ENCODE peak calls at places on chromosome X, in four cellular contexts. One of them, this sample, is unnamed.

GRCh38 chrX:71859637-71860036 is 51.0 kb upstream of the NHSL2 start:
- DNase-seq in testis: peak; percentile 42
- DNase-seq in fibroblast of pulmonary artery: peak; percentile 44
- DNase-seq in choroid plexus epithelial cell: peak; percentile 49
- DNase-seq in this sample: peak; percentile 33

GRCh38 chrX:10052906-10053625 is 85.9 kb downstream of the CLDN34 start:
- DNase-seq in testis: no peak
- DNase-seq in fibroblast of pulmonary artery: no peak
- DNase-seq in choroid plexus epithelial cell: no peak
- DNase-seq in this sample: no peak

GRCh38 chrX:38803609-38804480 is 2.6 kb downstream of the MID1IP1 start:
- DNase-seq in testis: peak; percentile 87
- DNase-seq in fibroblast of pulmonary artery: peak; percentile 68
- DNase-seq in choroid plexus epithelial cell: peak; percentile 51
- DNase-seq in this sample: peak; percentile 80

GRCh38 chrX:6228720-6229119 is at the start of gene NLGN4X:
- DNase-seq in testis: no peak
- DNase-seq in fibroblast of pulmonary artery: no peak
- DNase-seq in choroid plexus epithelial cell: no peak
- DNase-seq in this sample: no peak

GRCh38 chrX:20252392-20253231 is 14.1 kb downstream of the RPS6KA3 start:
- DNase-seq in testis: peak; percentile 57
- DNase-seq in fibroblast of pulmonary artery: peak; percentile 62
- DNase-seq in choroid plexus epithelial cell: peak; percentile 67
- DNase-seq in this sample: peak; percentile 51

GRCh38 chrX:153645921-153646481 is 1.0 kb upstream of the DUSP9 start:
- DNase-seq in testis: no peak
- DNase-seq in fibroblast of pulmonary artery: no peak
- DNase-seq in choroid plexus epithelial cell: no peak
- DNase-seq in this sample: no peak

GRCh38 chrX:24241822-24242648 is 71.8 kb downstream of the SUPT20HL2 start:
- DNase-seq in testis: no peak
- DNase-seq in fibroblast of pulmonary artery: peak; percentile 53
- DNase-seq in choroid plexus epithelial cell: peak; percentile 55
- DNase-seq in this sample: peak; percentile 47

GRCh38 chrX:7689791-7690412 is 153.1 kb upstream of the VCX start:
- DNase-seq in testis: no peak
- DNase-seq in fibroblast of pulmonary artery: no peak
- DNase-seq in choroid plexus epithelial cell: no peak
- DNase-seq in this sample: no peak

GRCh38 chrX:71378752-71379151 is 12.6 kb downstream of the TAF1 start:
- DNase-seq in testis: no peak
- DNase-seq in fibroblast of pulmonary artery: peak; percentile 43
- DNase-seq in choroid plexus epithelial cell: no peak
- DNase-seq in this sample: no peak

GRCh38 chrX:48890296-48890925 is 7.2 kb downstream of the TIMM17B start:
- DNase-seq in testis: no peak
- DNase-seq in fibroblast of pulmonary artery: no peak
- DNase-seq in choroid plexus epithelial cell: no peak
- DNase-seq in this sample: no peak

GRCh38 chrX:17405225-17405969 is 30.4 kb downstream of the NHS start:
- DNase-seq in testis: no peak
- DNase-seq in fibroblast of pulmonary artery: no peak
- DNase-seq in choroid plexus epithelial cell: no peak
- DNase-seq in this sample: no peak

GRCh38 chrX:100083146-100083715 is 326.8 kb downstream of the PCDH19 start:
- DNase-seq in testis: no peak
- DNase-seq in fibroblast of pulmonary artery: no peak
- DNase-seq in choroid plexus epithelial cell: no peak
- DNase-seq in this sample: no peak

GRCh38 chrX:136761410-136761809 is 19.3 kb downstream of the ARHGEF6 start:
- DNase-seq in testis: no peak
- DNase-seq in fibroblast of pulmonary artery: no peak
- DNase-seq in choroid plexus epithelial cell: no peak
- DNase-seq in this sample: no peak

GRCh38 chrX:40227111-40227510 is 129.4 kb upstream of the BCOR start:
- DNase-seq in testis: no peak
- DNase-seq in fibroblast of pulmonary artery: no peak
- DNase-seq in choroid plexus epithelial cell: no peak
- DNase-seq in this sample: no peak

GRCh38 chrX:77788050-77788449 is 2.0 kb upstream of the ATRX start:
- DNase-seq in testis: peak; percentile 14
- DNase-seq in fibroblast of pulmonary artery: no peak
- DNase-seq in choroid plexus epithelial cell: peak; percentile 53
- DNase-seq in this sample: peak; percentile 59

GRCh38 chrX:78327370-78328048 is at the start of gene CYSLTR1:
- DNase-seq in testis: no peak
- DNase-seq in fibroblast of pulmonary artery: no peak
- DNase-seq in choroid plexus epithelial cell: no peak
- DNase-seq in this sample: no peak

GRCh38 chrX:115364625-115365024 is 75.1 kb downstream of the LUZP4 start:
- DNase-seq in testis: no peak
- DNase-seq in fibroblast of pulmonary artery: no peak
- DNase-seq in choroid plexus epithelial cell: peak; percentile 32
- DNase-seq in this sample: peak; percentile 37

GRCh38 chrX:125846251-125846650 is 319.8 kb downstream of the DCAF12L2 start:
- DNase-seq in testis: no peak
- DNase-seq in fibroblast of pulmonary artery: no peak
- DNase-seq in choroid plexus epithelial cell: no peak
- DNase-seq in this sample: no peak

GRCh38 chrX:132125906-132126305 is 1.9 kb downstream of the FRMD7 start:
- DNase-seq in testis: no peak
- DNase-seq in fibroblast of pulmonary artery: no peak
- DNase-seq in choroid plexus epithelial cell: no peak
- DNase-seq in this sample: no peak

DNA sequence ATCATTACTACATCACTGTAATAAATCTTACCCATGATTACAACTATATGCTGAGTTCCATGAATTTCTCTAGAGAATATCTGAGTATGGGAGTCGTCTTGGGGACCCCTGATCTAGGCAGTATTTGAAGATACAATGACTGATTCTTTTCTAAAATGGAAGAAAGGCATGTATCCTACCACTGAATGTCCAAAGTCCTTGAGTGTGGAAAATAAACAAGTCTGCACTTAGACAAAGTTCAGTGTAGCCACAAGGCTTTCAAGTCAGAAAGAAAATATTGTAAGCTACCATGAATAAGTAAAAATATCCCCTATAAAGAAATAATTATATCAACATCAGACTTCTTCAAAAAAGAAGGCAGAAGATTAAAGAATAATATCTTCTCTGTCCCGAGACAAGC is 42.4 kb downstream of the ZNF674 start:
- DNase-seq in testis: no peak
- DNase-seq in fibroblast of pulmonary artery: no peak
- DNase-seq in choroid plexus epithelial cell: no peak
- DNase-seq in this sample: no peak
- H3K4me3 ChIP-seq in testis: no peak overlapping the region
- H3K4me3 ChIP-seq in fibroblast of pulmonary artery: no peak overlapping the region
- H3K4me3 ChIP-seq in choroid plexus epithelial cell: no peak overlapping the region
- H3K4me3 ChIP-seq in this sample: no peak overlapping the region

GRCh38 chrX:128992107-128992971 is 531.0 kb downstream of the SMARCA1 start:
- DNase-seq in testis: no peak
- DNase-seq in fibroblast of pulmonary artery: no peak
- DNase-seq in choroid plexus epithelial cell: no peak
- DNase-seq in this sample: no peak
- TF ChIP-seq CTCF in testis: no peak
- TF ChIP-seq CTCF in fibroblast of pulmonary artery: no peak
- TF ChIP-seq CTCF in choroid plexus epithelial cell: no peak
- TF ChIP-seq CTCF in this sample: no peak

GRCh38 chrX:103056902-103057301 is 7.1 kb downstream of the BEX1 start:
- DNase-seq in testis: no peak
- DNase-seq in fibroblast of pulmonary artery: no peak
- DNase-seq in choroid plexus epithelial cell: no peak
- DNase-seq in this sample: no peak

GRCh38 chrX:103052625-103053024 is 11.3 kb downstream of the BEX1 start:
- DNase-seq in testis: peak; percentile 55
- DNase-seq in fibroblast of pulmonary artery: no peak
- DNase-seq in choroid plexus epithelial cell: no peak
- DNase-seq in this sample: no peak

GRCh38 chrX:103051260-103051789 is 12.6 kb downstream of the BEX1 start:
- DNase-seq in testis: no peak
- DNase-seq in fibroblast of pulmonary artery: no peak
- DNase-seq in choroid plexus epithelial cell: no peak
- DNase-seq in this sample: no peak
- H3K4me3 ChIP-seq in testis: no peak overlapping the region
- H3K4me3 ChIP-seq in fibroblast of pulmonary artery: no peak overlapping the region
- H3K4me3 ChIP-seq in choroid plexus epithelial cell: no peak overlapping the region
- H3K4me3 ChIP-seq in this sample: no peak overlapping the region

GRCh38 chrX:41333994-41334865 is at the start of gene DDX3X:
- DNase-seq in testis: peak; percentile 89
- DNase-seq in fibroblast of pulmonary artery: peak; percentile 90
- DNase-seq in choroid plexus epithelial cell: peak; percentile 90
- DNase-seq in this sample: peak; percentile 90
- TF ChIP-seq CTCF in testis: no peak
- TF ChIP-seq CTCF in fibroblast of pulmonary artery: peak; percentile 9
- TF ChIP-seq CTCF in choroid plexus epithelial cell: peak; percentile 36
- TF ChIP-seq CTCF in this sample: peak; percentile 23

GRCh38 chrX:44875185-44875489 is 2.1 kb downstream of the KDM6A start:
- DNase-seq in testis: no peak
- DNase-seq in fibroblast of pulmonary artery: no peak
- DNase-seq in choroid plexus epithelial cell: no peak
- DNase-seq in this sample: no peak
- H3K4me3 ChIP-seq in testis: peak overlapping the region; percentile 68
- H3K4me3 ChIP-seq in fibroblast of pulmonary artery: peak overlapping the region; percentile 78
- H3K4me3 ChIP-seq in choroid plexus epithelial cell: peak overlapping the region; percentile 71
- H3K4me3 ChIP-seq in this sample: peak overlapping the region; percentile 84

GRCh38 chrX:42755820-42756219 is 22.1 kb downstream of the PPP1R2C start:
- DNase-seq in testis: peak; percentile 30
- DNase-seq in fibroblast of pulmonary artery: peak; percentile 67
- DNase-seq in choroid plexus epithelial cell: peak; percentile 52
- DNase-seq in this sample: peak; percentile 58
- TF ChIP-seq CTCF in testis: no peak
- TF ChIP-seq CTCF in fibroblast of pulmonary artery: no peak
- TF ChIP-seq CTCF in choroid plexus epithelial cell: no peak
- TF ChIP-seq CTCF in this sample: no peak